ENCODE peak calls at places on chromosomes 1 and 21, in ten cellular contexts. B is lower lobe of right lung, F is left lung, Z is NT2/D1, D is kidney epithelial cell, M is H9, G is spleen, U is heart left ventricle, N is HAP-1, I is thoracic aorta. S is an unnamed sample.

GRCh38 chr1:205199090-205199930 is 12.2 kb downstream of the DSTYK start:
- DNase-seq in U (no peak), D (no peak), N (no peak), B (no peak), G (no peak), M (no peak), F (no peak), Z (no peak), I (no peak), S (no peak)

GRCh38 chr1:96487961-96488360 is 233.6 kb upstream of the PTBP2 start:
- DNase-seq in D (no peak), F (no peak), M (no peak), I (no peak), N (no peak), B (no peak), U (no peak), Z (no peak), G (no peak), S (no peak)

GRCh38 chr1:186212574-186213224 is 162.4 kb downstream of the TPR start:
- DNase-seq in F (no peak), G (no peak), U (peak; percentile 32), Z (peak; percentile 96), M (peak; percentile 79), D (peak; percentile 65), B (no peak), N (peak; percentile 57), I (no peak), S (peak; percentile 80)

GRCh38 chr1:66418021-66418420 is 115.9 kb upstream of the SGIP1 start:
- DNase-seq in Z (no peak), F (no peak), U (no peak), I (no peak), G (no peak), M (no peak), N (no peak), D (no peak), B (no peak), S (no peak)

GRCh38 chr1:98429851-98430496 is 231.5 kb upstream of the SNX7 start:
- DNase-seq in M (no peak), I (no peak), N (peak; percentile 7), G (no peak), D (no peak), F (peak; percentile 40), Z (no peak), B (peak; percentile 43), U (no peak), S (no peak)

GRCh38 chr1:157198619-157199420 is 60.6 kb upstream of the ETV3 start:
- DNase-seq in B (peak; percentile 80), M (no peak), Z (no peak), N (no peak), D (no peak), I (no peak), F (peak; percentile 77), G (no peak), U (no peak), S (no peak)

GRCh38 chr1:162538815-162539431 is 22.6 kb upstream of the UAP1 start:
- DNase-seq in Z (no peak), D (peak; percentile 65), M (no peak), I (no peak), U (no peak), N (no peak), G (no peak), F (no peak), B (no peak), S (no peak)

GRCh38 chr1:234893725-234894630 is 234.7 kb downstream of the TOMM20 start:
- DNase-seq in I (no peak), M (no peak), Z (no peak), G (no peak), B (no peak), N (no peak), U (no peak), D (no peak), F (no peak), S (no peak)

GRCh38 chr1:28322209-28322608 is 6.6 kb upstream of the MED18 start:
- DNase-seq in N (no peak), I (no peak), D (peak; percentile 88), B (no peak), U (no peak), Z (no peak), G (no peak), M (no peak), F (no peak), S (no peak)

GRCh38 chr1:150476754-150477153 is 10.5 kb upstream of the TARS2 start:
- DNase-seq in M (no peak), B (no peak), I (no peak), U (no peak), F (no peak), G (no peak), N (peak; percentile 14), Z (no peak), D (no peak), S (no peak)

GRCh38 chr1:37660646-37661045 is 26.0 kb upstream of the RSPO1 start:
- DNase-seq in G (peak; percentile 59), Z (peak; percentile 48), B (no peak), U (no peak), M (no peak), I (no peak), D (no peak), F (no peak), N (no peak), S (no peak)

GRCh38 chr1:224594360-224594759 is 21.8 kb upstream of the CNIH3 start:
- DNase-seq in G (no peak), F (no peak), Z (no peak), D (no peak), I (no peak), N (no peak), M (peak; percentile 17), U (no peak), B (no peak), S (no peak)

GRCh38 chr1:183323849-183324683 is 94.1 kb downstream of the NMNAT2 start:
- DNase-seq in B (no peak), F (no peak), M (no peak), D (no peak), U (no peak), G (no peak), N (no peak), I (no peak), Z (no peak), S (no peak)

GRCh38 chr1:5994713-5995621 is 2.7 kb upstream of the NPHP4 start:
- DNase-seq in G (peak; percentile 90), B (peak; percentile 45), Z (no peak), I (no peak), U (no peak), D (no peak), F (no peak), M (no peak), N (no peak), S (no peak)

GRCh38 chr1:51532853-51533252 is 13.8 kb upstream of the EPS15 start:
- DNase-seq in M (no peak), I (no peak), F (no peak), B (no peak), D (no peak), G (no peak), Z (no peak), N (no peak), U (no peak), S (no peak)

GRCh38 chr1:211424018-211424417 is 67.9 kb downstream of the RD3 start:
- DNase-seq in U (no peak), F (no peak), D (no peak), I (no peak), N (no peak), G (no peak), B (no peak), Z (no peak), M (no peak), S (no peak)

GRCh38 chr1:107449326-107449725 is 308.5 kb downstream of the NTNG1 start:
- DNase-seq in I (no peak), M (no peak), B (no peak), N (no peak), U (no peak), D (no peak), Z (no peak), F (no peak), G (no peak), S (no peak)

GRCh38 chr1:45518910-45519309 is 2.8 kb downstream of the PRDX1 start:
- DNase-seq in N (no peak), B (no peak), U (no peak), G (no peak), Z (no peak), D (no peak), M (no peak), F (no peak), I (no peak), S (no peak)

DNA sequence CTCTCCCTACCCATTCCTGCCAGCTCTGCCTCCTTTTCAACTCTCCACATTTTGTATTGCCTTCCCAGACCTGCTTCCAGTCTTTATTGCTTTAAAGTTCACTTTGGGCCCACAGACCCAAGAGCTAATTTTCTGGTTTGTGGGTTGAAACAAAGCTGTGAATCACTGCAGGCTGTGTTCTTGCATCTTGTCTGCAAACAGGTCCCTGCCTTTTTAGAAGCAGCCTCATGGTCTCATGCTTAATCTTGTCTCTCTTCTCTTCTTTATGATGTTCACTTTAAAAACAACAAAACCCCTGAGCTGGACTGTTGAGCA is 3.8 kb downstream of the BTG2 start:
- DNase-seq in N (no peak), G (no peak), M (no peak), F (no peak), Z (no peak), B (no peak), I (no peak), D (no peak), U (no peak), S (no peak)
- H3K27me3 ChIP-seq in N (no peaks in the 10 kb centered on the region), G (no peaks in the 10 kb centered on the region), M (peaks cover 71% of the 10 kb centered on the region), F (no peaks in the 10 kb centered on the region), Z (peaks cover 68% of the 10 kb centered on the region), B (no peaks in the 10 kb centered on the region), I (no peaks in the 10 kb centered on the region), D (peaks cover 2% of the 10 kb centered on the region), U (no peaks in the 10 kb centered on the region), S (peaks cover 63% of the 10 kb centered on the region)

GRCh38 chr1:212699104-212699838 is 369 bp downstream of the BATF3 start:
- DNase-seq in B (peak; percentile 74), M (peak; percentile 84), I (peak; percentile 4), F (peak; percentile 50), Z (peak; percentile 54), G (peak; percentile 89), U (peak; percentile 35), D (no peak), N (peak; percentile 75), S (no peak)
- H3K27me3 ChIP-seq in B (no peaks in the 10 kb centered on the region), M (peaks cover 26% of the 10 kb centered on the region), I (no peaks in the 10 kb centered on the region), F (no peaks in the 10 kb centered on the region), Z (peaks cover 75% of the 10 kb centered on the region), G (no peaks in the 10 kb centered on the region), U (no peaks in the 10 kb centered on the region), D (peaks cover 26% of the 10 kb centered on the region), N (peaks cover 21% of the 10 kb centered on the region), S (peaks cover 26% of the 10 kb centered on the region)

DNA sequence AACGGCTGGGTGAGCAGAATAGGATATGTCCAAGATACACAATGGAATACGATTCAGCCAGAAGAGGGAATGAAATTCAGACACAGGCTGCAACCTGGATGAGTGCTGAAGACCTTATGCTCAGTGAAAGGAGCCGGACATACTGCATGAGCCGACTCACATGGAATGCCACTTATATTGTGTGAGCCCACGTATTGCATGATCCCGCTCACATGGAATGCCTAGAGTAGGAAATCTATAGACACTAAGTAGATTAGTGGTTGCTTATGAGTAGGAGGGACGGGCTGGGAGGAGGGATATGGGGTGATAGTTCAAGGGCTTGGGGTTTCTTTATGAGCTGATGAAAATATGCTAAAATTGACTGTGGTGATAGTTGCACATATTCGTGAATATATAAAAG is 26.8 kb downstream of the TMPRSS2 start:
- DNase-seq in Z (no peak), B (no peak), N (no peak), F (no peak), M (no peak), D (no peak), U (no peak), G (no peak), I (no peak), S (no peak)
- H3K27me3 ChIP-seq in Z (peaks cover 6% of the 10 kb centered on the region), B (no peaks in the 10 kb centered on the region), N (no peaks in the 10 kb centered on the region), F (no peaks in the 10 kb centered on the region), M (no peaks in the 10 kb centered on the region), D (peaks cover 2% of the 10 kb centered on the region), U (peaks cover 16% of the 10 kb centered on the region), G (no peaks in the 10 kb centered on the region), I (no peaks in the 10 kb centered on the region), S (no peaks in the 10 kb centered on the region)

GRCh38 chr1:47675721-47676120 is 237.9 kb downstream of the FOXD2 start:
- DNase-seq in M (peak; percentile 30), G (no peak), Z (no peak), F (no peak), B (no peak), D (no peak), N (no peak), I (no peak), U (peak; percentile 9), S (no peak)
- H3K27me3 ChIP-seq in M (no peaks in the 10 kb centered on the region), G (no peaks in the 10 kb centered on the region), Z (peaks cover 3% of the 10 kb centered on the region), F (no peaks in the 10 kb centered on the region), B (no peaks in the 10 kb centered on the region), D (peaks cover 9% of the 10 kb centered on the region), N (no peaks in the 10 kb centered on the region), I (no peaks in the 10 kb centered on the region), U (peaks cover 4% of the 10 kb centered on the region), S (no peaks in the 10 kb centered on the region)